ENCODE peak calls at places on chromosome 11, in five cellular contexts. N, G, V, H and K are unnamed samples.

GRCh38 chr11:27864046-27865025 is 164.1 kb upstream of the BDNF start:
- DNase-seq in N (no peak), G (peak; percentile 61), V (no peak), H (no peak), K (no peak)

GRCh38 chr11:12195773-12196172 is 85.4 kb downstream of the MICAL2 start:
- DNase-seq in N (no peak), G (no peak), V (no peak), H (no peak), K (no peak)

GRCh38 chr11:109236188-109236587 is 185.8 kb upstream of the C11orf87 start:
- DNase-seq in N (no peak), G (no peak), V (no peak), H (no peak), K (no peak)

GRCh38 chr11:70719516-70719915 is 321.2 kb downstream of the CTTN start:
- DNase-seq in N (no peak), G (no peak), V (no peak), H (no peak), K (no peak)

GRCh38 chr11:65262381-65262680 is 569 bp downstream of the POLA2 start:
- DNase-seq in N (no peak), G (no peak), V (no peak), H (no peak), K (no peak)

GRCh38 chr11:64826062-64826461 is 15.7 kb upstream of the MEN1 start:
- DNase-seq in N (no peak), G (no peak), V (no peak), H (no peak), K (no peak)

GRCh38 chr11:120547301-120547700 is 35.8 kb downstream of the GRIK4 start:
- DNase-seq in N (no peak), G (no peak), V (no peak), H (no peak), K (no peak)

GRCh38 chr11:27551127-27551526 is 44.6 kb upstream of the LIN7C start:
- DNase-seq in N (no peak), G (no peak), V (no peak), H (no peak), K (no peak)

GRCh38 chr11:61091373-61092279 is 10.7 kb upstream of the CD5 start:
- DNase-seq in N (no peak), G (no peak), V (no peak), H (no peak), K (no peak)

GRCh38 chr11:27673979-27674663 is 26.1 kb downstream of the BDNF start:
- DNase-seq in N (no peak), G (no peak), V (no peak), H (no peak), K (no peak)

GRCh38 chr11:5042091-5042490 is 4.2 kb upstream of the OR52J3 start:
- DNase-seq in N (no peak), G (no peak), V (no peak), H (no peak), K (no peak)

GRCh38 chr11:88174627-88175003 is 628 bp downstream of the RAB38 start:
- DNase-seq in N (peak; percentile 67), G (peak; percentile 45), V (peak; percentile 45), H (peak; percentile 24), K (peak; percentile 32)
- H3K27ac ChIP-seq in N (no peak overlapping the region), G (no peak overlapping the region), V (peak overlapping the region; percentile 12), H (no peak overlapping the region), K (no peak overlapping the region)

GRCh38 chr11:95711945-95712221 is 77.7 kb downstream of the FAM76B start:
- DNase-seq in N (no peak), G (no peak), V (no peak), H (no peak), K (no peak)

GRCh38 chr11:95708681-95709080 is 80.9 kb downstream of the FAM76B start:
- DNase-seq in N (no peak), G (peak; percentile 50), V (no peak), H (no peak), K (no peak)

GRCh38 chr11:95713428-95713827 is 76.2 kb downstream of the FAM76B start:
- DNase-seq in N (no peak), G (no peak), V (no peak), H (no peak), K (no peak)

GRCh38 chr11:95714853-95715776 is 74.5 kb downstream of the FAM76B start:
- DNase-seq in N (no peak), G (no peak), V (no peak), H (no peak), K (no peak)

GRCh38 chr11:95711162-95711944 is 78.2 kb downstream of the FAM76B start:
- DNase-seq in N (no peak), G (no peak), V (no peak), H (no peak), K (no peak)
- H3K4me3 ChIP-seq in N (no peak overlapping the region), G (no peak overlapping the region), V (no peak overlapping the region), H (no peak overlapping the region), K (no peak overlapping the region)

DNA sequence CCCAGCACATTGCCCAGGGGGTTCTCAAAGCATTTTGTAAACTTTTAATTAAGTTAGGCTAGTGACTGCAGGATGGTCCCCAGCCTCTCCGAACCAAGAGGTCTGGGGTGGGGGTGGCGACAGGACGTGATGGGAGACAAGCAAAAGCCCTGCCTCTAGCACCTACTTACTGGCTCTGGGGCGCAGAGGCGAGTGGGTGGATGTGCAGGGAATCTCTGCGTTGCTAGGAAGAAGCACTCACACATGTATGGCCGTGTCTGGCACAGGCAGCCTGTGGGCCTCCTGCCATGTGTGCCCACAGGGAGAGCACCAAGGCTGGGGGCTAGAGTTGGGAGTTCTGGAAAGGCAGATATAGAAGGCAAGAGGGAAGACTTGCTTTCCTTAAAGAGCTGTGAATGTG is 6.3 kb downstream of the OPCML start:
- DNase-seq in N (no peak), G (no peak), V (no peak), H (no peak), K (no peak)
- H3K9me3 ChIP-seq in N (no peaks in the 10 kb centered on the region), G (no peaks in the 10 kb centered on the region), V (no peaks in the 10 kb centered on the region), H (no peaks in the 10 kb centered on the region), K (no peaks in the 10 kb centered on the region)

DNA sequence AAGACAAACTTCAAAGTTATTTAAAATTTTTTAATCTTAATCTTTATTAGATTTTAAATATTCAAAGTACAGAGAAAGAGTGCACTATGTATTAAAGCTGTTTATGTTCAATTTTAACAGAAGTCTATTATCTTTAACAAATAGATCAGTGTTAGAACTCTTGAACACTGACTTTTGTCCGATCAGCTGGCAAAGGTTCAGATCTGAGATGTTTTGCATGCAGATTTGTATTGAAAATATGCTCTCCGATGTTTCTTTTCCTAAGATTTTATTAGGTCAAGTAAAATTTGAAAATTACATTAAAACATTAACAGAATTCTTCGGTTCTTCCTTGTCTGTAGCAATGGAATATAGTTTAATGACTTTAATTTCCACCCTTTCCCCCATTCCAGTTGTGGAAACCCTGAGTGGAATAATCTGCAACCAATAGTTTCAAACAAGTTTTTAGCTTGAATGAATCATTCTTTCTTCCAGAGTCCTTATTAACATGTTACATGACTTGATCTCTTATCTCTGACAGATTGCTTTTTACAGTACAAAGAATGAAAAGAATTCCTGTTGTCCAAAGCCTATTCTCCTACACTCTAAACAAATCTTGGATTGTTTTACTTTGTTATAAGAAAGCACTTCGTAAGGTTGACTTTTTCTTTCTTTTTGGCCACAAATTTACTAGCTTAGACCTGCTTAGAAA is 11.4 kb upstream of the TCP11L1 start:
- DNase-seq in N (no peak), G (no peak), V (no peak), H (no peak), K (no peak)
- H3K27ac ChIP-seq in N (no peak overlapping the region), G (no peak overlapping the region), V (no peak overlapping the region), H (no peak overlapping the region), K (no peak overlapping the region)

DNA sequence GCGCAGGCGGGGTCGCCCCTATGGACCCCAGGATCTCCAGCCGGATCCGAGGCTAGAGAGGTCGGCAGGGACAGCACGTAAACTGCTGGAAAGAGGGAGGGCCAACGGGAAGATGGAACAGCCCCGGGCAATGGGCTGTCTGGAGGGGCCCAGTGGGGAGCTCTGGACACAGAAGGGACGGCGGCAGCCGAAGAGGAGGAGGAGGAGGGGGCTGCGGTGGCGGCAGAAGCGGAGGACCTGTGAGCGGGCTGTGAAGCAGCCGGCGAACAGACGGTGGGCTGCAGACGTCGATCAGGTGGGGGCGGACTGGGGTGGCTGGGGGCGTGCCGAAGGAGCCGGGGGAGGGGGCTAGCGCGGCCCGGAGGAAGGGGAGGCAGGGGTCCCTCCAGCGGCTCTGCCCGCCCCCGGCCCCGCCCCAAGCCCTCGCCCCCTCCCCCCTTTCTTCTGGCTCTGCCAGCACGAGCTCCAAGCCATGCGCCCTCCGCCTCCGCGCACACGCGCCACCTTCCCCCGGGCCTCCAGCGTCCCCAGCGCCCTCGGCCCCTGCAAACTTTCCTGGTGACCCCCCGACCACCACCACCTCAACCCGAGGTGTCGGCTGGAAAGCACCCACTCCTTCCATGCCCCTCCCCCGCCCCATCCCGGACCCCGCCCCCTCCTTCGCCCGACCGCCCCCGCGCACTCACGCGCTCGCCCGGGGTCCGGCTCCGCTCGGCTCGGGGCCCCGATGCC is 432 bp downstream of the TNKS1BP1 start:
- DNase-seq in N (peak; percentile 49), G (peak; percentile 88), V (peak; percentile 53), H (peak; percentile 52), K (peak; percentile 70)
- H3K4me3 ChIP-seq in N (peak overlapping the region; percentile 66), G (peak overlapping the region; percentile 93), V (peak overlapping the region; percentile 86), H (peak overlapping the region; percentile 64), K (peak overlapping the region; percentile 47)